ENCODE peak calls at places on chromosomes 2 and 18, in six cellular contexts. B is activated CD4-positive, alpha-beta T cell treated with anti-CD3 and anti-CD28 coated beads, Interleukin-2, amount 10 ng/mL, durations not matched to agents 7 days and 5 days; M is chondrocyte; J is tibial nerve; E is right cardiac atrium; Y is kidney glomerular epithelial cell. L is an unnamed sample.

GRCh38 chr18:39318008-39318407 is 1752.4 kb upstream of the CELF4 start:
- DNase-seq in Y (no peak), M (no peak), E (no peak), J (no peak), B (no peak), L (no peak)

GRCh38 chr2:21910832-21911507 is 787.2 kb downstream of the TDRD15 start:
- DNase-seq in M (no peak), B (no peak), Y (no peak), E (no peak), J (no peak), L (no peak)

GRCh38 chr2:171814174-171814573 is 79.9 kb downstream of the SLC25A12 start:
- DNase-seq in J (no peak), M (no peak), E (no peak), B (no peak), Y (no peak), L (no peak)

GRCh38 chr2:76193098-76193497 is 482.4 kb upstream of the GCFC2 start:
- DNase-seq in B (no peak), J (no peak), E (no peak), M (no peak), Y (peak; percentile 9), L (no peak)

GRCh38 chr2:28269019-28269784 is 123.5 kb upstream of the FOSL2 start:
- DNase-seq in M (no peak), J (no peak), Y (peak; percentile 45), B (no peak), E (no peak), L (no peak)

GRCh38 chr2:153871231-153872221 is at the start of gene GALNT13:
- DNase-seq in B (no peak), Y (no peak), E (peak; percentile 45), M (peak; percentile 88), J (no peak), L (no peak)

GRCh38 chr2:175823291-175824073 is 178.6 kb downstream of the LNPK start:
- DNase-seq in M (no peak), J (no peak), E (no peak), Y (no peak), B (no peak), L (no peak)

GRCh38 chr18:76450912-76451421 is 44.1 kb downstream of the ZNF516 start:
- DNase-seq in E (peak; percentile 87), M (peak; percentile 77), J (peak; percentile 52), B (no peak), Y (peak; percentile 46), L (no peak)

GRCh38 chr2:128477891-128478290 is 159.2 kb upstream of the HS6ST1 start:
- DNase-seq in M (no peak), J (no peak), B (no peak), E (no peak), Y (no peak), L (no peak)

GRCh38 chr2:201258666-201258999 is 1.7 kb upstream of the CASP8 start:
- DNase-seq in M (no peak), J (no peak), B (no peak), Y (no peak), E (no peak), L (no peak)

L was measured in effector CD4-positive, alpha-beta T cell.